ENCODE peak calls at places on chromosomes 5 and 9, in nine cellular contexts. A is stomach, P is transverse colon, Z is body of pancreas, J is HCT116, D is spleen, T is Peyer's patch, Q is esophagus squamous epithelium, U is A549. G is an unnamed sample.

GRCh38 chr5:172175263-172175719 is 12.7 kb downstream of the STK10 start:
- DNase-seq in A (peak; percentile 63), P (peak; percentile 83), Z (no peak), J (no peak), D (peak; percentile 98), T (peak; percentile 95), Q (peak; percentile 35), U (no peak), G (no peak)

GRCh38 chr5:96745844-96746531 is 61.8 kb downstream of the ERAP1 start:
- DNase-seq in A (no peak), P (no peak), Z (no peak), J (no peak), D (no peak), T (no peak), Q (no peak), U (no peak), G (no peak)

GRCh38 chr9:122360891-122361290 is 9.9 kb upstream of the PTGS1 start:
- DNase-seq in A (no peak), P (no peak), Z (no peak), J (no peak), D (peak; percentile 44), T (no peak), Q (no peak), U (no peak), G (no peak)

GRCh38 chr9:33289501-33289900 is 815 bp upstream of the NFX1 start:
- DNase-seq in A (no peak), P (peak; percentile 23), Z (peak; percentile 13), J (no peak), D (peak; percentile 84), T (no peak), Q (no peak), U (no peak), G (no peak)

GRCh38 chr9:38096238-38096805 is 27.3 kb upstream of the SHB start:
- DNase-seq in A (no peak), P (no peak), Z (peak; percentile 20), J (no peak), D (peak; percentile 47), T (no peak), Q (no peak), U (no peak), G (no peak)

GRCh38 chr5:123965626-123966025 is 453.6 kb downstream of the CSNK1G3 start:
- DNase-seq in A (no peak), P (no peak), Z (no peak), J (no peak), D (no peak), T (no peak), Q (no peak), U (no peak), G (no peak)

GRCh38 chr5:110087829-110088228 is 398.1 kb downstream of the MAN2A1 start:
- DNase-seq in A (no peak), P (no peak), Z (no peak), J (no peak), D (no peak), T (no peak), Q (no peak), U (no peak), G (peak; percentile 18)

GRCh38 chr9:118331622-118332045 is 627.4 kb downstream of the TLR4 start:
- DNase-seq in A (no peak), P (no peak), Z (no peak), J (no peak), D (no peak), T (no peak), Q (no peak), U (peak; percentile 89), G (no peak)

GRCh38 chr5:81965510-81965909 is 6.3 kb upstream of the ATG10 start:
- DNase-seq in A (no peak), P (no peak), Z (no peak), J (no peak), D (no peak), T (no peak), Q (no peak), U (peak; percentile 19), G (no peak)

GRCh38 chr5:155441849-155442248 is 428.3 kb downstream of the KIF4B start:
- DNase-seq in A (no peak), P (no peak), Z (no peak), J (no peak), D (no peak), T (no peak), Q (no peak), U (no peak), G (no peak)

GRCh38 chr5:192691-192969 is 1.3 kb downstream of the LRRC14B start:
- DNase-seq in A (no peak), P (no peak), Z (no peak), J (no peak), D (no peak), T (no peak), Q (no peak), U (no peak), G (no peak)

GRCh38 chr5:56620903-56621680 is 194.3 kb upstream of the MAP3K1 start:
- DNase-seq in A (no peak), P (no peak), Z (no peak), J (no peak), D (no peak), T (no peak), Q (no peak), U (no peak), G (no peak)

GRCh38 chr9:128190516-128191405 is 611 bp downstream of the CIZ1 start:
- DNase-seq in A (no peak), P (peak; percentile 23), Z (no peak), J (no peak), D (no peak), T (no peak), Q (no peak), U (no peak), G (peak; percentile 66)

GRCh38 chr5:139709587-139710369 is 61.6 kb downstream of the CXXC5 start:
- DNase-seq in A (no peak), P (peak; percentile 34), Z (peak; percentile 28), J (no peak), D (peak; percentile 90), T (peak; percentile 62), Q (no peak), U (no peak), G (no peak)

GRCh38 chr5:446066-446725 is 3.2 kb downstream of the EXOC3 start:
- DNase-seq in A (no peak), P (peak; percentile 7), Z (no peak), J (no peak), D (peak; percentile 68), T (peak; percentile 25), Q (no peak), U (no peak), G (no peak)

GRCh38 chr5:117679046-117679445 is 1104.4 kb upstream of the SEMA6A start:
- DNase-seq in A (no peak), P (no peak), Z (no peak), J (no peak), D (no peak), T (no peak), Q (no peak), U (no peak), G (no peak)

GRCh38 chr9:114611516-114612271 is 603 bp downstream of the TMEM268 start:
- DNase-seq in A (peak; percentile 55), P (peak; percentile 65), Z (peak; percentile 56), J (no peak), D (peak; percentile 89), T (peak; percentile 72), Q (no peak), U (peak; percentile 63), G (peak; percentile 77)
- TF ChIP-seq POLR2A in A (no peak), P (no peak), Z (peak; percentile 13), J (no peak), D (no peak), T (peak; percentile 22), Q (no peak), U (no peak), G (no peak)

GRCh38 chr9:134138292-134138691 is 2.4 kb downstream of the WDR5 start:
- DNase-seq in A (peak; percentile 38), P (peak; percentile 35), Z (peak; percentile 40), J (no peak), D (no peak), T (peak; percentile 64), Q (no peak), U (no peak), G (no peak)

GRCh38 chr9:134141906-134142305 is 6.0 kb downstream of the WDR5 start:
- DNase-seq in A (no peak), P (no peak), Z (no peak), J (no peak), D (no peak), T (no peak), Q (no peak), U (no peak), G (no peak)

GRCh38 chr9:134136117-134136996 is 475 bp downstream of the WDR5 start:
- DNase-seq in A (no peak), P (peak; percentile 24), Z (peak; percentile 32), J (no peak), D (no peak), T (peak; percentile 53), Q (no peak), U (no peak), G (peak; percentile 43)

GRCh38 chr9:134136997-134137302 is 1.1 kb downstream of the WDR5 start:
- DNase-seq in A (no peak), P (no peak), Z (no peak), J (no peak), D (no peak), T (no peak), Q (no peak), U (no peak), G (no peak)

GRCh38 chr9:134139081-134139480 is 3.2 kb downstream of the WDR5 start:
- DNase-seq in A (no peak), P (no peak), Z (no peak), J (no peak), D (no peak), T (no peak), Q (no peak), U (no peak), G (no peak)
- TF ChIP-seq POLR2A in A (no peak), P (no peak), Z (no peak), J (no peak), D (no peak), T (no peak), Q (no peak), U (no peak), G (no peak)

DNA sequence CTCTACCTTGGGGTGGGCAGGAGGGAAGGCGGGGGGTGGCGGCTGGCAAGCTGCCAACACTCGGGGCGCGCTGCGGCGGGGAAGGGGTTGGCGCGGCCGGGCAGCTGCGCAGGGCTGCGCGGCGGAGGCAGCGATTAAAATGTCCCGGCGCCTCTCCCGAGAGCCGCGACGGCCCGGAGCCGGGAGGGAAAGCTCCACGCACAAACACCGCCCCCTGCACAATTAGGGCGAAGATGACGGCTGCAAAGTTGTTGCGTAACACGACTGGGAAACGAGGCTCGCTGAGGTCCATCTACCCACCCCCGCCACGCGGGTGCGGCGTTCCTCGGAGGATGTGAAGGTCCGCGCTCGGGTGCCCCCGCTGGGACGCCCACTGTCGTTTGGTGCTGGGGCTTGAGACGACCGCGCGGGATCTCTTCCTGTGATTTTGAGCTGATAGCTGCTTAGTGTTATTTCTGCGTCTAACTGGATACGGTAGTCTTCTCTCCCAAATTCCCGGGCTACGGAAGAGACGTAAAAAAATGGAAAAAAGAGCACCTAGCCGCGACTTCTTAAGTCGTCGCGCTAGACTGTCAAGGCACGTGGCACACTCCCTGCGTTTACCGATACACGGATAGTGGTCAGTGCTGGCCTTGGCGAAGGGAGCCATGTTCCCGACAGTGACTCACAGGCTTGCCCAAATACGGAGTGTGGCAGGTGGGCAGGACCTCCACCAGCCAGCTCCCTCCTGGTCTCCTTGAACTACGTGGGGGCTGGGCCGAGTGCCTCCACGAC is 958 bp upstream of the NFIL3 start:
- DNase-seq in A (peak; percentile 80), P (peak; percentile 87), Z (peak; percentile 82), J (no peak), D (peak; percentile 95), T (peak; percentile 92), Q (no peak), U (peak; percentile 62), G (peak; percentile 92)
- TF ChIP-seq POLR2A in A (no peak), P (peak; percentile 55), Z (peak; percentile 70), J (no peak), D (peak; percentile 41), T (peak; percentile 11), Q (no peak), U (no peak), G (peak; percentile 76)

GRCh38 chr5:87400305-87400899 is 12.3 kb downstream of the CCNH start:
- DNase-seq in A (no peak), P (no peak), Z (no peak), J (peak; percentile 10), D (no peak), T (no peak), Q (no peak), U (peak; percentile 48), G (no peak)
- TF ChIP-seq POLR2A in A (no peak), P (no peak), Z (no peak), J (no peak), D (no peak), T (no peak), Q (no peak), U (no peak), G (no peak)